ENCODE peak calls at places on chromosomes 6 and 20, in four cellular contexts. B, V, C and X are unnamed samples.

GRCh38 chr6:157879034-157879872 is 56.2 kb downstream of the SNX9 start:
- DNase-seq in B (no peak), V (no peak), C (no peak), X (no peak)

GRCh38 chr6:31094389-31094881 is 17.9 kb downstream of the C6orf15 start:
- DNase-seq in B (no peak), V (no peak), C (no peak), X (no peak)

GRCh38 chr20:57670288-57671071 is 39.3 kb downstream of the PMEPA1 start:
- DNase-seq in B (no peak), V (no peak), C (no peak), X (no peak)

GRCh38 chr6:170271771-170272314 is 19.0 kb downstream of the DLL1 start:
- DNase-seq in B (no peak), V (no peak), C (no peak), X (no peak)

GRCh38 chr6:138987643-138988468 is at the start of gene REPS1:
- DNase-seq in B (peak), V (peak), C (peak), X (peak)

GRCh38 chr6:107713214-107713962 is 110.7 kb downstream of the SCML4 start:
- DNase-seq in B (no peak), V (no peak), C (no peak), X (no peak)

GRCh38 chr6:39430968-39431523 is 108.5 kb upstream of the KCNK16 start:
- DNase-seq in B (no peak), V (no peak), C (no peak), X (peak)

GRCh38 chr6:90131614-90132423 is 164.8 kb downstream of the BACH2 start:
- DNase-seq in B (no peak), V (no peak), C (no peak), X (no peak)

GRCh38 chr6:125157725-125158124 is 4.2 kb downstream of the TPD52L1 start:
- DNase-seq in B (no peak), V (no peak), C (no peak), X (no peak)

GRCh38 chr6:45836984-45837383 is 178.7 kb downstream of the CLIC5 start:
- DNase-seq in B (no peak), V (no peak), C (no peak), X (no peak)

GRCh38 chr6:15322781-15323536 is 77.1 kb downstream of the JARID2 start:
- DNase-seq in B (no peak), V (no peak), C (no peak), X (no peak)

GRCh38 chr20:62252342-62252966 is 14.1 kb downstream of the OSBPL2 start:
- DNase-seq in B (no peak), V (no peak), C (no peak), X (no peak)

GRCh38 chr6:52571099-52571755 is 5.6 kb downstream of the TRAM2 start:
- DNase-seq in B (no peak), V (no peak), C (no peak), X (no peak)

GRCh38 chr6:96939019-96939805 is 14.7 kb downstream of the KLHL32 start:
- DNase-seq in B (no peak), V (no peak), C (no peak), X (no peak)

GRCh38 chr20:31595380-31595653 is 9.8 kb upstream of the ID1 start:
- DNase-seq in B (peak), V (no peak), C (no peak), X (no peak)

GRCh38 chr6:32175711-32176475 is at the start of gene AGPAT1:
- DNase-seq in B (peak), V (peak), C (peak), X (peak)

GRCh38 chr6:37675100-37675499 is 22.6 kb downstream of the MDGA1 start:
- DNase-seq in B (no peak), V (no peak), C (no peak), X (no peak)

GRCh38 chr6:128379577-128379976 is 140.8 kb downstream of the PTPRK start:
- DNase-seq in B (no peak), V (no peak), C (no peak), X (no peak)

GRCh38 chr6:105483492-105483891 is 80.6 kb upstream of the PREP start:
- DNase-seq in B (no peak), V (no peak), C (no peak), X (no peak)

GRCh38 chr6:139680819-139681218 is 306.4 kb upstream of the CITED2 start:
- DNase-seq in B (no peak), V (no peak), C (no peak), X (no peak)

GRCh38 chr6:3912366-3913076 is 63.3 kb downstream of the FAM50B start:
- DNase-seq in B (peak), V (no peak), C (no peak), X (no peak)

GRCh38 chr6:89118931-89119330 is 1.1 kb upstream of the SRSF12 start:
- DNase-seq in B (no peak), V (no peak), C (no peak), X (no peak)

GRCh38 chr20:31670371-31671228 is 32.9 kb downstream of the COX4I2 start:
- DNase-seq in B (no peak), V (no peak), C (no peak), X (no peak)

GRCh38 chr6:2918936-2919335 is 15.8 kb upstream of the SERPINB9 start:
- DNase-seq in B (no peak), V (no peak), C (no peak), X (no peak)

GRCh38 chr20:59805266-59805665 is 128.2 kb downstream of the SYCP2 start:
- DNase-seq in B (no peak), V (no peak), C (no peak), X (no peak)

GRCh38 chr20:53809242-53809641 is 215.6 kb upstream of the ZNF217 start:
- DNase-seq in B (no peak), V (no peak), C (no peak), X (no peak)

GRCh38 chr6:30002871-30003270 is 58.2 kb upstream of the POLR1H start:
- DNase-seq in B (no peak), V (no peak), C (no peak), X (no peak)
- TF ChIP-seq NR3C1 in B (no peak), V (no peak), C (no peak), X (no peak)

GRCh38 chr6:148885154-148885870 is 138.5 kb downstream of the UST start:
- DNase-seq in B (no peak), V (no peak), C (no peak), X (no peak)
- TF ChIP-seq NR3C1 in B (no peak), V (no peak), C (no peak), X (no peak)

GRCh38 chr6:132256457-132256856 is 144.8 kb downstream of the MOXD1 start:
- DNase-seq in B (no peak), V (no peak), C (no peak), X (no peak)

GRCh38 chr6:132251711-132252110 is 149.6 kb downstream of the MOXD1 start:
- DNase-seq in B (no peak), V (no peak), C (no peak), X (no peak)

GRCh38 chr6:132253906-132254305 is 147.4 kb downstream of the MOXD1 start:
- DNase-seq in B (no peak), V (no peak), C (no peak), X (no peak)

GRCh38 chr6:132253211-132253610 is 148.1 kb downstream of the MOXD1 start:
- DNase-seq in B (no peak), V (no peak), C (no peak), X (no peak)

DNA sequence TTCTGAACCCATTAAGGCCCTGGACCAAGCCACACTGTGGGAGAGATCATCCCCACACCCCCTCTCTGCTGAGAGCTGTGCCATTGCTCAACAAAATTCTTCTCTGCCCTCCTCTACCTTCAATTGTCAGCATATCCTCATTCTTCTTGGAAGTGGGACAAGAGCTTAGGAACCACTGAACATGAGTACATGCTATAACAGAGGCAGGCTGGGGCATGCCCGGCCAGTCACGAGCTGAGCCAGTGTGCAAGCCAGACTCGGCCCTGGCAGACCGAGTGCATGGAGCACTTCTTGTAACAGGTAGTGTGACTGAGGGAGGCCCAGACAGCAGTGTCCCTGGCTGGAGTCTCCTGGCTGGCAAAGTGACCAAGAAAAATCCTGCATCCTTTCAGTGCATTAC is 149.2 kb downstream of the MOXD1 start:
- DNase-seq in B (no peak), V (no peak), C (no peak), X (no peak)
- TF ChIP-seq NR3C1 in B (no peak), V (no peak), C (no peak), X (no peak)

GRCh38 chr20:3072530-3073250 is 1.3 kb downstream of the OXT start:
- DNase-seq in B (no peak), V (no peak), C (no peak), X (no peak)

GRCh38 chr20:3071266-3071609 is 182 bp upstream of the OXT start:
- DNase-seq in B (no peak), V (no peak), C (no peak), X (no peak)

GRCh38 chr20:3074812-3075211 is 3.4 kb downstream of the OXT start:
- DNase-seq in B (no peak), V (no peak), C (no peak), X (no peak)

GRCh38 chr20:3068986-3069900 is 2.2 kb upstream of the OXT start:
- DNase-seq in B (peak), V (no peak), C (no peak), X (no peak)

DNA sequence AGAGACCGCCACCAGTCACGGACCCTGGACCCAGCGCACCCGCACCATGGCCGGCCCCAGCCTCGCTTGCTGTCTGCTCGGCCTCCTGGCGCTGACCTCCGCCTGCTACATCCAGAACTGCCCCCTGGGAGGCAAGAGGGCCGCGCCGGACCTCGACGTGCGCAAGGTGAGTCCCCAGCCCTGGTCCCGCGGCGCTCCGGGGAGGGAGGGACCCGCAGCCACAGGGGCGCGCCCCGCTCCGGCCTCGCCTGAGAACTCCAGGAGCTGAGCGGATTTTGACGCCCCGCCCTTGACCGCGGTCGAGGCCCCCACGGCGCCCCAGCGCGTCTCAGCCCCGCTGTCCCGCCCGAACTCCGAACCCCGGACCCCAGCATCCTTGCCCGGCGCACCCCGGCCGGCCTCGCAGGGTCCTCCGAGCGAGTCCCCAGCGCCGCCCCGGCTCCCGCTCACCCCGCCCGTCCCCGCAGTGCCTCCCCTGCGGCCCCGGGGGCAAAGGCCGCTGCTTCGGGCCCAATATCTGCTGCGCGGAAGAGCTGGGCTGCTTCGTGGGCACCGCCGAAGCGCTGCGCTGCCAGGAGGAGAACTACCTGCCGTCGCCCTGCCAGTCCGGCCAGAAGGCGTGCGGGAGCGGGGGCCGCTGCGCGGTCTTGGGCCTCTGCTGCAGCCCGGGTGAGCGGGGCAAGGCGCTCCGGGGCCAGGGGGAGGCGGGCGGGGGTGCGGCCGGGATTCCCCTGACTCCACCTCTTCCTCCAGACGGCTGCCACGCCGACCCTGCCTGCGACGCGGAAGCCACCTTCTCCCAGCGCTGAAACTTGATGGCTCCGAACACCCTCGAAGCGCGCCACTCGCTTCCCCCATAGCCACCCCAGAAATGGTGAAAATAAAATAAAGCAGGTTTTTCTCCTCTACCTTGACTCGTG is at the start of gene OXT:
- DNase-seq in B (no peak), V (no peak), C (no peak), X (peak)
- TF ChIP-seq NR3C1 in B (no peak), V (no peak), C (no peak), X (peak)

GRCh38 chr6:110180228-110181008 is at the start of gene CDC40:
- DNase-seq in B (peak), V (peak), C (peak), X (peak)
- TF ChIP-seq NR3C1 in B (no peak), V (no peak), C (no peak), X (no peak)

GRCh38 chr6:11668455-11668854 is 110.1 kb downstream of the ADTRP start:
- DNase-seq in B (no peak), V (no peak), C (no peak), X (no peak)

GRCh38 chr6:11675610-11676009 is 103.0 kb downstream of the ADTRP start:
- DNase-seq in B (no peak), V (no peak), C (no peak), X (no peak)

GRCh38 chr6:11672669-11673068 is 105.9 kb downstream of the ADTRP start:
- DNase-seq in B (no peak), V (no peak), C (no peak), X (no peak)

GRCh38 chr6:11667876-11668275 is 110.7 kb downstream of the ADTRP start:
- DNase-seq in B (no peak), V (no peak), C (no peak), X (no peak)

GRCh38 chr6:11672261-11672660 is 106.3 kb downstream of the ADTRP start:
- DNase-seq in B (no peak), V (no peak), C (no peak), X (no peak)
- TF ChIP-seq NR3C1 in B (no peak), V (no peak), C (no peak), X (no peak)

GRCh38 chr20:2340823-2341222 is 39.9 kb upstream of the TGM6 start:
- DNase-seq in B (no peak), V (no peak), C (no peak), X (no peak)

GRCh38 chr20:2340136-2340535 is 40.6 kb upstream of the TGM6 start:
- DNase-seq in B (no peak), V (no peak), C (no peak), X (no peak)

GRCh38 chr20:2341336-2341735 is 39.4 kb upstream of the TGM6 start:
- DNase-seq in B (no peak), V (no peak), C (no peak), X (no peak)

GRCh38 chr20:2338702-2339101 is 42.0 kb upstream of the TGM6 start:
- DNase-seq in B (no peak), V (no peak), C (no peak), X (no peak)

GRCh38 chr20:2342243-2342642 is 38.5 kb upstream of the TGM6 start:
- DNase-seq in B (no peak), V (no peak), C (no peak), X (no peak)
- TF ChIP-seq NR3C1 in B (no peak), V (no peak), C (no peak), X (no peak)